ENCODE peak calls at places on chromosomes 4 and X, in nine cellular contexts. G is activated CD8-positive, alpha-beta memory T cell treated with anti-CD3 and anti-CD28 coated beads for 48 hours; J is COR-L47; N is right lobe of liver; A is amniotic stem cell; F is Calu3; I is activated naive CD4-positive, alpha-beta T cell treated with anti-CD3 and anti-CD28 coated beads, Interleukin-2, amount 50 U/mL, for 16 hours; P is transverse colon; X is NCI-H748 treated with DMSO at 0.1 percent for 48 hours. V is an unnamed sample.

GRCh38 chr4:73470728-73471127 is 10.8 kb upstream of the AFM start:
- DNase-seq in G (no peak), J (no peak), N (no peak), A (no peak), F (no peak), I (no peak), P (no peak), X (no peak), V (no peak)

GRCh38 chr4:128827280-128827679 is 17.8 kb downstream of the JADE1 start:
- DNase-seq in G (no peak), J (no peak), N (no peak), A (no peak), F (no peak), I (no peak), P (no peak), X (no peak), V (no peak)

GRCh38 chr4:86595426-86595805 is 1.3 kb downstream of the PTPN13 start:
- DNase-seq in G (no peak), J (peak), N (no peak), A (peak), F (no peak), I (no peak), P (no peak), X (peak), V (no peak)

GRCh38 chrX:16484338-16484737 is 165.6 kb upstream of the S100G start:
- DNase-seq in G (no peak), J (no peak), N (no peak), A (peak), F (peak), I (peak), P (no peak), X (no peak), V (no peak)

GRCh38 chr4:11073621-11074051 is 355.1 kb downstream of the HS3ST1 start:
- DNase-seq in G (no peak), J (no peak), N (no peak), A (no peak), F (no peak), I (no peak), P (peak), X (no peak), V (peak)

GRCh38 chrX:101191217-101191750 is 28.3 kb upstream of the DRP2 start:
- DNase-seq in G (no peak), J (no peak), N (no peak), A (no peak), F (no peak), I (no peak), P (no peak), X (no peak), V (peak)

GRCh38 chrX:10854594-10854993 is 234.2 kb upstream of the MID1 start:
- DNase-seq in G (no peak), J (no peak), N (no peak), A (no peak), F (no peak), I (no peak), P (no peak), X (no peak), V (no peak)

GRCh38 chrX:129717902-129718301 is 20.9 kb upstream of the XPNPEP2 start:
- DNase-seq in G (no peak), J (no peak), N (no peak), A (peak), F (no peak), I (no peak), P (no peak), X (no peak), V (no peak)

GRCh38 chr4:143626134-143626859 is 74.2 kb downstream of the FREM3 start:
- DNase-seq in G (no peak), J (no peak), N (peak), A (no peak), F (no peak), I (no peak), P (peak), X (no peak), V (peak)

GRCh38 chr4:36322921-36323354 is 41.5 kb downstream of the DTHD1 start:
- DNase-seq in G (no peak), J (no peak), N (no peak), A (no peak), F (no peak), I (peak), P (no peak), X (no peak), V (no peak)

GRCh38 chr4:163603246-163603645 is 108.8 kb downstream of the TMA16 start:
- DNase-seq in G (no peak), J (no peak), N (no peak), A (no peak), F (no peak), I (no peak), P (no peak), X (no peak), V (no peak)